ENCODE peak calls at places on chromosomes 13 and 19, in nine cellular contexts. One of them, this sample, is unnamed.

GRCh38 chr19:42277821-42278809 is 9.1 kb downstream of the CIC start:
- DNase-seq in HCT116: no peak
- DNase-seq in CD8-positive, alpha-beta T cell: no peak
- DNase-seq in endodermal cell: peak
- DNase-seq in AG04449: no peak
- DNase-seq in pancreas: no peak
- DNase-seq in kidney: peak
- DNase-seq in dorsolateral prefrontal cortex: peak
- DNase-seq in cardiac fibroblast: peak
- DNase-seq in this sample: peak

GRCh38 chr13:29583073-29583785 is 12.3 kb downstream of the SLC7A1 start:
- DNase-seq in cardiac fibroblast: no peak
- DNase-seq in HCT116: no peak
- DNase-seq in dorsolateral prefrontal cortex: no peak
- DNase-seq in endodermal cell: peak
- DNase-seq in CD8-positive, alpha-beta T cell: no peak
- DNase-seq in kidney: no peak
- DNase-seq in pancreas: no peak
- DNase-seq in AG04449: no peak
- DNase-seq in this sample: no peak

GRCh38 chr19:34732548-34733255 is 1.3 kb upstream of the ZNF181 start:
- DNase-seq in endodermal cell: peak
- DNase-seq in AG04449: no peak
- DNase-seq in pancreas: peak
- DNase-seq in cardiac fibroblast: no peak
- DNase-seq in CD8-positive, alpha-beta T cell: no peak
- DNase-seq in HCT116: no peak
- DNase-seq in dorsolateral prefrontal cortex: no peak
- DNase-seq in kidney: peak
- DNase-seq in this sample: no peak

GRCh38 chr19:10551698-10552301 is 8.1 kb downstream of the ATG4D start:
- DNase-seq in endodermal cell: peak
- DNase-seq in dorsolateral prefrontal cortex: no peak
- DNase-seq in cardiac fibroblast: peak
- DNase-seq in kidney: no peak
- DNase-seq in AG04449: no peak
- DNase-seq in HCT116: peak
- DNase-seq in pancreas: no peak
- DNase-seq in CD8-positive, alpha-beta T cell: no peak
- DNase-seq in this sample: peak

GRCh38 chr19:55257461-55258411 is 1.1 kb downstream of the PPP6R1 start:
- DNase-seq in HCT116: no peak
- DNase-seq in AG04449: no peak
- DNase-seq in endodermal cell: peak
- DNase-seq in kidney: peak
- DNase-seq in cardiac fibroblast: no peak
- DNase-seq in pancreas: no peak
- DNase-seq in CD8-positive, alpha-beta T cell: no peak
- DNase-seq in dorsolateral prefrontal cortex: no peak
- DNase-seq in this sample: peak

GRCh38 chr19:22893855-22894270 is 61.8 kb downstream of the ZNF723 start:
- DNase-seq in endodermal cell: no peak
- DNase-seq in HCT116: no peak
- DNase-seq in kidney: peak
- DNase-seq in cardiac fibroblast: no peak
- DNase-seq in CD8-positive, alpha-beta T cell: no peak
- DNase-seq in dorsolateral prefrontal cortex: no peak
- DNase-seq in pancreas: no peak
- DNase-seq in AG04449: no peak
- DNase-seq in this sample: no peak

GRCh38 chr19:11306337-11306736 is 10.4 kb downstream of the TSPAN16 start:
- DNase-seq in dorsolateral prefrontal cortex: no peak
- DNase-seq in HCT116: no peak
- DNase-seq in CD8-positive, alpha-beta T cell: no peak
- DNase-seq in cardiac fibroblast: no peak
- DNase-seq in pancreas: no peak
- DNase-seq in kidney: no peak
- DNase-seq in endodermal cell: no peak
- DNase-seq in AG04449: no peak
- DNase-seq in this sample: no peak

GRCh38 chr19:20151617-20152145 is 15.3 kb upstream of the ZNF486 start:
- DNase-seq in dorsolateral prefrontal cortex: no peak
- DNase-seq in kidney: no peak
- DNase-seq in pancreas: no peak
- DNase-seq in cardiac fibroblast: no peak
- DNase-seq in endodermal cell: no peak
- DNase-seq in AG04449: no peak
- DNase-seq in HCT116: no peak
- DNase-seq in CD8-positive, alpha-beta T cell: no peak
- DNase-seq in this sample: no peak

GRCh38 chr19:43574424-43575155 is 737 bp downstream of the XRCC1 start:
- DNase-seq in pancreas: no peak
- DNase-seq in HCT116: no peak
- DNase-seq in kidney: no peak
- DNase-seq in CD8-positive, alpha-beta T cell: no peak
- DNase-seq in cardiac fibroblast: peak
- DNase-seq in AG04449: no peak
- DNase-seq in endodermal cell: no peak
- DNase-seq in dorsolateral prefrontal cortex: no peak
- DNase-seq in this sample: no peak

GRCh38 chr19:13505761-13506549 is at the start of gene CACNA1A:
- DNase-seq in endodermal cell: peak
- DNase-seq in dorsolateral prefrontal cortex: peak
- DNase-seq in kidney: no peak
- DNase-seq in HCT116: no peak
- DNase-seq in pancreas: no peak
- DNase-seq in cardiac fibroblast: peak
- DNase-seq in CD8-positive, alpha-beta T cell: no peak
- DNase-seq in AG04449: no peak
- DNase-seq in this sample: no peak

GRCh38 chr13:91359071-91359470 is 11.6 kb downstream of the MIR17HG start:
- DNase-seq in kidney: no peak
- DNase-seq in endodermal cell: peak
- DNase-seq in pancreas: no peak
- DNase-seq in dorsolateral prefrontal cortex: no peak
- DNase-seq in cardiac fibroblast: no peak
- DNase-seq in CD8-positive, alpha-beta T cell: no peak
- DNase-seq in AG04449: no peak
- DNase-seq in HCT116: no peak
- DNase-seq in this sample: no peak

GRCh38 chr13:113514844-113515243 is 24.3 kb upstream of the DCUN1D2 start:
- DNase-seq in dorsolateral prefrontal cortex: no peak
- DNase-seq in CD8-positive, alpha-beta T cell: no peak
- DNase-seq in kidney: no peak
- DNase-seq in cardiac fibroblast: no peak
- DNase-seq in pancreas: no peak
- DNase-seq in HCT116: no peak
- DNase-seq in endodermal cell: no peak
- DNase-seq in AG04449: no peak
- DNase-seq in this sample: no peak

GRCh38 chr13:113519556-113519955 is 29.0 kb upstream of the DCUN1D2 start:
- DNase-seq in CD8-positive, alpha-beta T cell: no peak
- DNase-seq in HCT116: no peak
- DNase-seq in cardiac fibroblast: no peak
- DNase-seq in dorsolateral prefrontal cortex: no peak
- DNase-seq in pancreas: no peak
- DNase-seq in kidney: peak
- DNase-seq in endodermal cell: no peak
- DNase-seq in AG04449: no peak
- DNase-seq in this sample: no peak

GRCh38 chr13:113513761-113514160 is 23.2 kb upstream of the DCUN1D2 start:
- DNase-seq in HCT116: no peak
- DNase-seq in cardiac fibroblast: no peak
- DNase-seq in dorsolateral prefrontal cortex: no peak
- DNase-seq in endodermal cell: no peak
- DNase-seq in pancreas: no peak
- DNase-seq in CD8-positive, alpha-beta T cell: no peak
- DNase-seq in kidney: peak
- DNase-seq in AG04449: no peak
- DNase-seq in this sample: no peak

GRCh38 chr13:113520571-113520970 is 30.1 kb upstream of the DCUN1D2 start:
- DNase-seq in endodermal cell: no peak
- DNase-seq in dorsolateral prefrontal cortex: no peak
- DNase-seq in HCT116: no peak
- DNase-seq in CD8-positive, alpha-beta T cell: no peak
- DNase-seq in cardiac fibroblast: no peak
- DNase-seq in AG04449: no peak
- DNase-seq in pancreas: no peak
- DNase-seq in kidney: peak
- DNase-seq in this sample: no peak

DNA sequence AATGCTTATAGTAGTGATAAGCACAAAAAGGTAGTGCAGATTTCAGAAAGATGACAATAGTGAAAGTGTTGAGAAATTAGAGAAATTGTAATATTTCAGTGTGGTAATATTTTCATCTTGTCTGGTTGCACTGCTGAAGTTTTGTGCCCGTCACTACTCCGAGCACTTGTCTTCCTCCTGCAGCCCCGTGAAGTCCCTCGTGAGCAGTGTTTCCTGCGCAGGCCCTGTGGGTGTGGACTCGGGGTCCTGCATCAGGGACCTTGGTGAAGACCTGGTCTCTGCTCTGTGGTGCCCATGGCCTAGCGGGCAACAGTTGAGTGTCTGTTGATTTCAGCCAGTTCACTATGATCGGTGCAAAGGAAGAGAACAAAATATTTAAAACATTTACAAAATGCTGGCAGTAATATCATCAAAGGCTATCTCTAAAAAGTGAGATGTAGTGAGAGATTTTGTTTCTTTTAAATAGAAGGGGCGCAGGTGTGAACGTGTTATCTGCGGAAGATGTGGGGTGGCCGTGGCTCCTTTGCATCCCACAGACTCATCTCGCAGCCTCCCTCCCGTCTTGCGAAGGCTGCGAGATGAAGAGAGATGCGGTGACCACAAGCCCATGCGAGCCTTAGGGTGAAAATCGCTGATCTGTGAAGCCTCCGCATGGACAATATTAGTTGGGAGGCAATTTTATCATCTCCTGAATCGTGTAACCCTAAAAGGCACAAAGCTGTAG is 27.7 kb upstream of the DCUN1D2 start:
- DNase-seq in CD8-positive, alpha-beta T cell: no peak
- DNase-seq in kidney: peak
- DNase-seq in AG04449: no peak
- DNase-seq in pancreas: no peak
- DNase-seq in HCT116: no peak
- DNase-seq in cardiac fibroblast: no peak
- DNase-seq in dorsolateral prefrontal cortex: no peak
- DNase-seq in endodermal cell: no peak
- DNase-seq in this sample: no peak
- H3K4me3 ChIP-seq in CD8-positive, alpha-beta T cell: no peak
- H3K4me3 ChIP-seq in kidney: no peak
- H3K4me3 ChIP-seq in AG04449: no peak
- H3K4me3 ChIP-seq in pancreas: no peak
- H3K4me3 ChIP-seq in HCT116: no peak
- H3K4me3 ChIP-seq in cardiac fibroblast: no peak
- H3K4me3 ChIP-seq in dorsolateral prefrontal cortex: no peak
- H3K4me3 ChIP-seq in endodermal cell: no peak
- H3K4me3 ChIP-seq in this sample: no peak

GRCh38 chr19:15419413-15420025 is 731 bp upstream of the AKAP8L start:
- DNase-seq in kidney: no peak
- DNase-seq in pancreas: no peak
- DNase-seq in HCT116: no peak
- DNase-seq in CD8-positive, alpha-beta T cell: no peak
- DNase-seq in AG04449: no peak
- DNase-seq in cardiac fibroblast: no peak
- DNase-seq in endodermal cell: no peak
- DNase-seq in dorsolateral prefrontal cortex: no peak
- DNase-seq in this sample: peak
- TF ChIP-seq CTCF in kidney: no peak
- TF ChIP-seq CTCF in pancreas: no peak
- TF ChIP-seq CTCF in HCT116: peak
- TF ChIP-seq CTCF in CD8-positive, alpha-beta T cell: no peak
- TF ChIP-seq CTCF in AG04449: no peak
- TF ChIP-seq CTCF in cardiac fibroblast: no peak
- TF ChIP-seq CTCF in endodermal cell: peak
- TF ChIP-seq CTCF in dorsolateral prefrontal cortex: no peak
- TF ChIP-seq CTCF in this sample: no peak

GRCh38 chr13:59901191-59901590 is 262.5 kb downstream of the DIAPH3 start:
- DNase-seq in dorsolateral prefrontal cortex: no peak
- DNase-seq in kidney: no peak
- DNase-seq in endodermal cell: no peak
- DNase-seq in cardiac fibroblast: no peak
- DNase-seq in AG04449: no peak
- DNase-seq in CD8-positive, alpha-beta T cell: no peak
- DNase-seq in HCT116: no peak
- DNase-seq in pancreas: no peak
- DNase-seq in this sample: no peak
- H3K4me3 ChIP-seq in dorsolateral prefrontal cortex: no peak
- H3K4me3 ChIP-seq in kidney: no peak
- H3K4me3 ChIP-seq in endodermal cell: no peak
- H3K4me3 ChIP-seq in cardiac fibroblast: no peak
- H3K4me3 ChIP-seq in AG04449: no peak
- H3K4me3 ChIP-seq in CD8-positive, alpha-beta T cell: no peak
- H3K4me3 ChIP-seq in HCT116: no peak
- H3K4me3 ChIP-seq in pancreas: no peak
- H3K4me3 ChIP-seq in this sample: no peak

GRCh38 chr19:19075126-19075525 is 11.3 kb downstream of the SLC25A42 start:
- DNase-seq in dorsolateral prefrontal cortex: no peak
- DNase-seq in HCT116: no peak
- DNase-seq in endodermal cell: no peak
- DNase-seq in CD8-positive, alpha-beta T cell: no peak
- DNase-seq in kidney: no peak
- DNase-seq in cardiac fibroblast: no peak
- DNase-seq in pancreas: no peak
- DNase-seq in AG04449: no peak
- DNase-seq in this sample: no peak
- TF ChIP-seq CTCF in dorsolateral prefrontal cortex: no peak
- TF ChIP-seq CTCF in HCT116: no peak
- TF ChIP-seq CTCF in endodermal cell: no peak
- TF ChIP-seq CTCF in CD8-positive, alpha-beta T cell: no peak
- TF ChIP-seq CTCF in kidney: no peak
- TF ChIP-seq CTCF in cardiac fibroblast: no peak
- TF ChIP-seq CTCF in pancreas: no peak
- TF ChIP-seq CTCF in AG04449: no peak
- TF ChIP-seq CTCF in this sample: no peak